ENCODE peak calls at places on chromosomes 12 and 14, in five cellular contexts. V is SK-N-SH, I is sigmoid colon, S is Panc1, Z is breast epithelium. Q is an unnamed sample.

GRCh38 chr12:131164096-131164872 is 210.6 kb downstream of the ADGRD1 start:
- DNase-seq in S (no peak), V (peak), I (no peak), Z (no peak), Q (no peak)

GRCh38 chr12:15634010-15634676 is 155.0 kb downstream of the EPS8 start:
- DNase-seq in Z (no peak), S (no peak), I (no peak), V (no peak), Q (no peak)

GRCh38 chr14:100774164-100774537 is 47.5 kb downstream of the DLK1 start:
- DNase-seq in S (no peak), I (peak), V (no peak), Z (no peak), Q (peak)

GRCh38 chr12:124315316-124315924 is 20.5 kb downstream of the RFLNA start:
- DNase-seq in I (no peak), S (no peak), V (no peak), Z (no peak), Q (no peak)

GRCh38 chr12:65740506-65740872 is 83.8 kb upstream of the HMGA2 start:
- DNase-seq in S (peak), I (no peak), Z (no peak), V (no peak), Q (no peak)

GRCh38 chr12:98154850-98155249 is 360.5 kb upstream of the TMPO start:
- DNase-seq in I (no peak), Z (no peak), S (no peak), V (peak), Q (no peak)

GRCh38 chr12:127162902-127163301 is 1104.1 kb upstream of the TMEM132C start:
- DNase-seq in Z (no peak), V (no peak), I (no peak), S (no peak), Q (no peak)

GRCh38 chr14:60532442-60532841 is 23.5 kb downstream of the SIX6 start:
- DNase-seq in V (no peak), I (no peak), S (no peak), Z (no peak), Q (no peak)

GRCh38 chr12:66190519-66191406 is 1.7 kb downstream of the IRAK3 start:
- DNase-seq in Z (no peak), V (no peak), I (no peak), S (no peak), Q (no peak)

GRCh38 chr12:24025153-24025798 is 75.8 kb upstream of the SOX5 start:
- DNase-seq in S (no peak), I (no peak), Z (no peak), V (no peak), Q (no peak)

GRCh38 chr14:90760591-90761316 is 55.5 kb downstream of the TTC7B start:
- DNase-seq in Z (no peak), S (no peak), I (no peak), V (peak), Q (no peak)

GRCh38 chr12:56087220-56087619 is 7.3 kb downstream of the ERBB3 start:
- DNase-seq in V (no peak), I (peak), S (no peak), Z (peak), Q (peak)

GRCh38 chr12:56581418-56582145 is 48.5 kb downstream of the BAZ2A start:
- DNase-seq in V (no peak), S (no peak), I (no peak), Z (no peak), Q (no peak)

GRCh38 chr12:87200289-87200979 is 828.8 kb downstream of the C12orf50 start:
- DNase-seq in I (no peak), S (no peak), V (no peak), Z (no peak), Q (no peak)

GRCh38 chr12:6550294-6551062 is 5.4 kb downstream of the IFFO1 start:
- DNase-seq in I (no peak), S (no peak), Z (no peak), V (no peak), Q (no peak)

GRCh38 chr12:50642755-50643154 is 121.1 kb upstream of the ATF1 start:
- DNase-seq in I (no peak), V (no peak), Z (peak), S (no peak), Q (no peak)

GRCh38 chr14:51395361-51395849 is 155.4 kb downstream of the TMX1 start:
- DNase-seq in V (peak), Z (peak), S (no peak), I (peak), Q (peak)

GRCh38 chr12:124665516-124665915 is 98.1 kb upstream of the NCOR2 start:
- DNase-seq in I (no peak), S (no peak), V (no peak), Z (no peak), Q (no peak)

GRCh38 chr12:88624911-88625310 is 44.6 kb upstream of the KITLG start:
- DNase-seq in S (no peak), I (no peak), Z (no peak), V (no peak), Q (no peak)

GRCh38 chr12:15172423-15172822 is 48.8 kb downstream of the RERG start:
- DNase-seq in I (no peak), V (no peak), S (no peak), Z (no peak), Q (no peak)

GRCh38 chr14:59540852-59541251 is 35.8 kb downstream of the CCDC175 start:
- DNase-seq in S (no peak), Z (no peak), V (no peak), I (no peak), Q (no peak)

GRCh38 chr14:85535916-85536834 is 6.2 kb downstream of the FLRT2 start:
- DNase-seq in I (no peak), S (no peak), Z (no peak), V (peak), Q (no peak)

GRCh38 chr12:6377667-6377994 is 2.3 kb upstream of the SCNN1A start:
- DNase-seq in Z (peak), V (no peak), S (no peak), I (peak), Q (peak)

GRCh38 chr14:88026890-88027289 is 22.0 kb downstream of the GPR65 start:
- DNase-seq in I (no peak), S (no peak), V (no peak), Z (no peak), Q (no peak)
- H3K4me3 ChIP-seq in I (no peak), S (no peak), V (no peak), Z (no peak), Q (no peak)

GRCh38 chr14:101809671-101810514 is 48.4 kb downstream of the PPP2R5C start:
- DNase-seq in V (peak), Z (peak), S (peak), I (peak), Q (peak)
- TF ChIP-seq POLR2AphosphoS5 in V (peak), Z (peak), S (peak), I (peak), Q (peak)

GRCh38 chr14:94290197-94290596 is 2.9 kb downstream of the SERPINA10 start:
- DNase-seq in I (no peak), Z (no peak), S (no peak), V (no peak), Q (no peak)
- H3K4me3 ChIP-seq in I (no peak), Z (no peak), S (no peak), V (no peak), Q (no peak)

GRCh38 chr12:45727301-45727993 is 2.1 kb upstream of the ARID2 start:
- DNase-seq in S (peak), I (peak), Z (peak), V (peak), Q (peak)

GRCh38 chr12:45728625-45729232 is 777 bp upstream of the ARID2 start:
- DNase-seq in Z (peak), V (peak), I (peak), S (peak), Q (peak)

GRCh38 chr12:45727994-45728624 is 1.4 kb upstream of the ARID2 start:
- DNase-seq in Z (no peak), S (no peak), I (no peak), V (no peak), Q (no peak)

GRCh38 chr12:45726594-45727300 is 2.8 kb upstream of the ARID2 start:
- DNase-seq in Z (peak), S (no peak), I (peak), V (peak), Q (peak)

DNA sequence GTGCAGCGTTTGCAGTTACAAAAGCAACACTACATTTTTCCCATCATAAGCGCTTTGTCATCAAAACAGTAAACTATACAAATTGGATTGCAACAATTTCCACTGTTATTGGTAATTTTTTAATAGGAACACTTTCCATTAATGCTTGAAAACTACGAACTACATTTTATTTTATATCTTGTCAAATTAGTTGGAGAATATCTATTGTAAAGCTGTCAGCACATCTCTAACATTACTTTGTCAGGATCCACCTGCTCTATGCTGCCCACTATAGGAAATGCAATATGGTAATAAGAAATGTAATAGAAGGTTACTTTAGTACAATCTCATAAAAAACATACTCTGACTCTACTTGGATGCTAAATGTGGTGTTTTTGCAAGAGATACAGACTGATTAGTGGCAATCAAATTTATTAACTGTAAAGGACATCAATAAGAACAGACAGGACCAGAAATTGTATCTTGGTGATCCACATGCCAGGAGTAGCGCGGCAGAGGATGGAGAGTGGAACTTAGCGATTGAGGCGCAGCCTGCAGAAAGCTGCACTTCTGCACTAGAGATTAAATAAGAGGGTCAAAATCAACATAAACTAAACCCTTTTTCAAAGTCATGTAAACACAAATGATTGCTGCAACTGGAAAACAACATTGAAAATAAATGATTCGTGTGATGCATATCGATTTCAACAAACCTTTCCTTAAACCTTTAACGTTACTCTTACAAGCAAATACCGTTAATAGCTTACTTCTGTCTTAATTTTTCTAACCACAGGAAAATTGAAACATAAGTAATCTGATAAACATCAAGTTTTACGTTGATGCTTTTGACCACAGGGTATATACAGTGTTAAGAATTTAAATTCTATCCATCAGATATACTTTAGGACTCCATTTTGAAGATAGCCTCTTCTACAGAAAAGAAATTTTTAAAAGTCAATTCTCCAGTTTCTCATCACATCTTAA is 3.6 kb upstream of the ARID2 start:
- DNase-seq in S (peak), V (peak), Z (no peak), I (no peak), Q (peak)
- TF ChIP-seq POLR2AphosphoS5 in S (no peak), V (no peak), Z (no peak), I (no peak), Q (no peak)

DNA sequence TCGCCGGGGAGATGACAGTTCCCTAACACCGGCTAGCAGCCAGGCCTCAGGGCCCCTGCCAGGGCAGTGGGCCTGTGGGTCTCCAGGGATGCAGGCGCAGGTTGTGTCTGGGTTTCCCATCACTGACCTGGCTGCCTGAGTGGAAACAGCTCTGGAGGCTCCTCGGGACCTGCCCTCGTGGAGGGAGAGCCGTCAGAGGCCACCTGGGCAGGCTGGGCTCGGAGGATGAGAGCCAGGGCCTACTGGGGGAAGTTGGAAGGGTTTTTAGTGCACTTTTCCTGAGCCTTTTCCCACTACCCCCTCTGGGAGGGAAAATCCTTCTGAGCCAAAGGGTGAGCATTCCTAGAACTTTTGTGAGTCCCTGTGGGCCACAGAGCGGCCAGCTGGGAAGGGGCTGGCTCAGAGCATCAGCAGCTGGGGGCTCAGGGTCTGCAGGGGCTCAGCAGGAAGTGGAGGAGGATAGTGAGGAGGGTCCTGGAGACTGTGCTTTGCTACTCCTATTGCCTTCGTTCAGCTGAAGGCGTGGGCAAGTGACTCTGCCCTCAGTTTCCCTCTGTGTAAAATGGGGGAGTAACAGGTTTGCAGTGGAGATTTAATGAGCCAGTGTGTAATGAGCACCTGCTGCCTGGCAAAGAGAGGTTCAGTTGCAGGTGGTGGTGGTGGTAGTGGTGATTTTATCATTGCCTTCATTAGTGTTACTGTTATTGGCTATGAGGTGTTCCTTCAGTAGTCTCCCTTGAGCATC is 1.8 kb downstream of the SH2B3 start:
- DNase-seq in Z (no peak), I (no peak), V (peak), S (no peak), Q (no peak)
- H3K4me3 ChIP-seq in Z (peak), I (peak), V (peak), S (peak), Q (peak)

DNA sequence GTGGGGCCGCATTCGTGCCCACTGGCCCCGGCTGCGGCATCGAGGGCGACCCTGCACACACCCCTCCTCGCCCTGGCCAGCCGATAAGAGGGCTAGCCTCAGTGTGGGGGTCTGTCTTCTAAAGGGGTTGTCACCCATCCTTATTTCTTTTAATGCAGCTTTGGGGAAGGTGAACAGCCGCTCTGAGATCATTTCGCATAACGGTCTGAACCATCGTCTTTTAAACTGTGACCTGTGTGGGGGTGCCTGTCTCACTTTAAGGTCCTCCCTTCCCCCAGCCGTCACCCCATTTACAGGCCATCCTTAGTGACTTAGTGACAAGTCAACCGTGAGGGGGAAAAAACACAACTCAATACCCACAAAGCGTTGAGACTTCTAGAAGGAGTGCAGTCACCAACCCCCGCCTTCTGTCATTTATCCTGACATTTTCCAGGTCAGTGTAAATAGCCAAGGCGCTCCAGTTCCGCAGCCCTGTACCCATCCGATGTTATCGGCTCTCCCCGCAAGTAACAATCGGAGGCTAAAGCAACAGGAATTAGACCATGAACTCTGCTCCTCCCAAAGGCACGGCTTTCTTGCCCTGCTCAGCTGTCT is 469 bp upstream of the DENND5B start:
- DNase-seq in Z (no peak), I (peak), S (peak), V (peak), Q (peak)
- TF ChIP-seq POLR2AphosphoS5 in Z (no peak), I (peak), S (no peak), V (no peak), Q (no peak)

GRCh38 chr14:92922155-92922735 is 705 bp upstream of the CHGA start:
- DNase-seq in S (no peak), V (no peak), I (no peak), Z (no peak), Q (no peak)
- H3K4me3 ChIP-seq in S (no peak), V (no peak), I (no peak), Z (no peak), Q (no peak)